ENCODE peak calls at places on chromosomes 3 and 15, in four cellular contexts. P, H, D and V are unnamed samples.
A peak's percentile ranks its signal among the peaks of the same experiment; 100 is the strongest.

GRCh38 chr3:126152458-126152857 is 27.9 kb downstream of the ALDH1L1 start:
- DNase-seq in P (no peak), H (no peak), D (no peak), V (no peak)

GRCh38 chr15:43776101-43776717 is 557 bp downstream of the ELL3 start:
- DNase-seq in P (no peak), H (peak; percentile 25), D (no peak), V (peak; percentile 58)

GRCh38 chr15:39495871-39496459 is 84.9 kb upstream of the THBS1 start:
- DNase-seq in P (no peak), H (no peak), D (no peak), V (no peak)

GRCh38 chr3:151971814-151972579 is 98.6 kb downstream of the SUCNR1 start:
- DNase-seq in P (no peak), H (peak; percentile 56), D (no peak), V (no peak)

GRCh38 chr15:90367578-90367977 is 15.5 kb downstream of the ZNF774 start:
- DNase-seq in P (no peak), H (no peak), D (no peak), V (no peak)

GRCh38 chr3:115113367-115113766 is 33.7 kb downstream of the ZBTB20 start:
- DNase-seq in P (no peak), H (no peak), D (no peak), V (no peak)

GRCh38 chr15:71329509-71330260 is 214.4 kb downstream of the THSD4 start:
- DNase-seq in P (peak; percentile 38), H (peak; percentile 80), D (no peak), V (no peak)

GRCh38 chr3:14431928-14432834 is 29.8 kb downstream of the SLC6A6 start:
- DNase-seq in P (peak; percentile 86), H (peak; percentile 96), D (peak; percentile 86), V (peak; percentile 76)

GRCh38 chr3:64906011-64906410 is 218.2 kb upstream of the ADAMTS9 start:
- DNase-seq in P (no peak), H (no peak), D (no peak), V (no peak)

GRCh38 chr3:65810277-65810676 is 228.4 kb downstream of the MAGI1 start:
- DNase-seq in P (no peak), H (no peak), D (no peak), V (no peak)

GRCh38 chr3:183085634-183086390 is 13.5 kb downstream of the MCCC1 start:
- DNase-seq in P (no peak), H (peak; percentile 39), D (no peak), V (no peak)

GRCh38 chr3:133254716-133255115 is 145.1 kb upstream of the BFSP2 start:
- DNase-seq in P (no peak), H (no peak), D (no peak), V (no peak)

GRCh38 chr3:65576942-65577341 is 461.8 kb downstream of the MAGI1 start:
- DNase-seq in P (no peak), H (peak; percentile 48), D (no peak), V (no peak)

GRCh38 chr15:53588773-53589172 is 170.7 kb downstream of the WDR72 start:
- DNase-seq in P (no peak), H (peak; percentile 7), D (no peak), V (no peak)

GRCh38 chr15:85793641-85794597 is 806 bp downstream of the KLHL25 start:
- DNase-seq in P (no peak), H (peak; percentile 9), D (no peak), V (peak; percentile 88)

GRCh38 chr3:172279191-172279640 is 169.0 kb downstream of the GHSR start:
- DNase-seq in P (no peak), H (no peak), D (no peak), V (no peak)

GRCh38 chr15:64695571-64695992 is 79.8 kb downstream of the RBPMS2 start:
- DNase-seq in P (peak; percentile 50), H (no peak), D (no peak), V (no peak)
- H3K36me3 ChIP-seq in P (peaks cover 68% of the 10 kb centered on the region), H (no peaks in the 10 kb centered on the region), D (peaks cover 22% of the 10 kb centered on the region), V (no peaks in the 10 kb centered on the region)

GRCh38 chr3:135516143-135516542 is 449.4 kb upstream of the PPP2R3A start:
- DNase-seq in P (no peak), H (peak; percentile 19), D (no peak), V (no peak)
- TF ChIP-seq CTCF in P (no peak), H (peak; percentile 29), D (no peak), V (no peak)

GRCh38 chr15:89301304-89302089 is 33.1 kb downstream of the POLG start:
- DNase-seq in P (no peak), H (no peak), D (no peak), V (no peak)
- H3K36me3 ChIP-seq in P (peaks cover 10% of the 10 kb centered on the region), H (peaks cover 59% of the 10 kb centered on the region), D (no peaks in the 10 kb centered on the region), V (no peaks in the 10 kb centered on the region)

GRCh38 chr15:34621675-34622074 is 38.2 kb upstream of the GOLGA8B start:
- DNase-seq in P (no peak), H (peak; percentile 64), D (no peak), V (no peak)
- TF ChIP-seq CTCF in P (peak; percentile 11), H (peak; percentile 85), D (peak; percentile 61), V (peak; percentile 17)

GRCh38 chr15:56232058-56232457 is 11.6 kb downstream of the RFX7 start:
- DNase-seq in P (no peak), H (no peak), D (no peak), V (no peak)
- H3K36me3 ChIP-seq in P (peaks cover 3% of the 10 kb centered on the region), H (peaks cover 28% of the 10 kb centered on the region), D (peaks cover 32% of the 10 kb centered on the region), V (no peaks in the 10 kb centered on the region)

DNA sequence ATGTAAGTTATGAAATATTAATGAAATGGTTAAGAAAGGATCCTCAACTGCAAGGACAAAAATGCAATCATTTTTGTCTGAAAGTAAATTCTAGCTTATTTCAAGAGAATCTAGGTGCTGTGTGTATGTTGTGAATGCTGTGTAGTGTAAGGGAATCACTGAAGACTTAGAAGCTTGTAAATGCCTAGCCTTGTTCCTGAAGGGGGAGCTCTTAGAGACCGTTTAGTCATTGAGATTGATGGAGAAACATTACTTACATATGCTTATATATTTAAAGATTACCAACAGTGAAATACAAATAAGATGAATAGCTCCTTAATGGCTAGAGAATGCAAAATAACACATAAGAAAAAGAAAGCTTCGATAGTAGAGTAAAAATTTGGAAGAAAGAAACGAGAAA is 67.9 kb downstream of the CNTN4 start:
- DNase-seq in P (no peak), H (no peak), D (no peak), V (no peak)
- TF ChIP-seq CTCF in P (no peak), H (no peak), D (peak; percentile 21), V (no peak)